ENCODE peak calls at places on chromosomes 3 and 15, in nine cellular contexts. R, Z, D, N, Q, F, E, C and O are unnamed samples. For H3K9me3 and H3K27me3, the result is how much of the 10 kb centered on the place peaks cover.

GRCh38 chr15:29348308-29348914 is 78.8 kb upstream of the NSMCE3 start:
- DNase-seq in N (no peak), Q (no peak), F (no peak), R (peak), E (no peak), D (no peak), Z (no peak), C (peak), O (no peak)

GRCh38 chr3:71095511-71096305 is 487.8 kb downstream of the FOXP1 start:
- DNase-seq in E (no peak), R (no peak), F (peak), N (no peak), C (no peak), Q (no peak), Z (no peak), D (no peak), O (no peak)

GRCh38 chr3:53748512-53749271 is 97.5 kb downstream of the CHDH start:
- DNase-seq in N (no peak), F (no peak), Q (no peak), R (no peak), Z (no peak), E (no peak), C (no peak), D (no peak), O (no peak)

GRCh38 chr3:156745766-156746165 is 71.4 kb downstream of the TIPARP start:
- DNase-seq in D (no peak), Q (no peak), E (no peak), C (no peak), F (no peak), N (no peak), Z (no peak), R (no peak), O (no peak)

GRCh38 chr3:29683306-29683993 is 402.6 kb downstream of the RBMS3 start:
- DNase-seq in R (no peak), Z (peak), C (peak), E (no peak), Q (no peak), D (no peak), N (peak), F (peak), O (no peak)

GRCh38 chr3:49311283-49311682 is 28.6 kb downstream of the USP4 start:
- DNase-seq in R (no peak), F (no peak), Q (no peak), D (no peak), N (no peak), E (no peak), Z (no peak), C (no peak), O (no peak)

GRCh38 chr3:128697336-128697735 is 28.6 kb upstream of the RAB7A start:
- DNase-seq in E (no peak), C (no peak), F (no peak), R (no peak), D (no peak), Z (no peak), N (no peak), Q (no peak), O (no peak)

GRCh38 chr15:58410353-58410752 is 21.4 kb upstream of the LIPC start:
- DNase-seq in E (peak), N (no peak), D (no peak), Z (no peak), R (no peak), F (peak), C (no peak), Q (no peak), O (peak)

GRCh38 chr15:80568876-80569605 is 126.1 kb upstream of the ABHD17C start:
- DNase-seq in E (no peak), D (no peak), R (no peak), N (no peak), F (no peak), Z (peak), Q (no peak), C (no peak), O (no peak)

GRCh38 chr3:71611099-71611498 is 27.6 kb upstream of the FOXP1 start:
- DNase-seq in F (no peak), N (no peak), Z (no peak), D (no peak), C (no peak), E (no peak), R (no peak), Q (no peak), O (no peak)

GRCh38 chr3:140509534-140509933 is 168.3 kb upstream of the TRIM42 start:
- DNase-seq in E (no peak), R (peak), N (no peak), F (no peak), Q (no peak), D (no peak), Z (no peak), C (no peak), O (no peak)

GRCh38 chr3:9422712-9423424 is 25.5 kb downstream of the SETD5 start:
- DNase-seq in Q (peak), F (peak), D (peak), R (peak), N (peak), C (peak), E (no peak), Z (peak), O (no peak)

GRCh38 chr3:59150039-59150438 is 100.2 kb upstream of the CFAP20DC start:
- DNase-seq in E (no peak), F (no peak), Q (no peak), Z (no peak), R (peak), N (no peak), C (peak), D (no peak), O (no peak)

GRCh38 chr15:66722757-66723540 is 20.9 kb downstream of the SMAD6 start:
- DNase-seq in R (no peak), Z (no peak), N (no peak), D (no peak), E (no peak), Q (no peak), C (no peak), F (no peak), O (no peak)

GRCh38 chr15:96356494-96357455 is 26.3 kb downstream of the NR2F2 start:
- DNase-seq in C (peak), Z (peak), R (peak), E (peak), F (peak), N (peak), D (peak), Q (peak), O (peak)

GRCh38 chr15:85689729-85690128 is 105.0 kb downstream of the KLHL25 start:
- DNase-seq in R (peak), D (no peak), C (peak), N (peak), Q (peak), F (peak), E (peak), Z (no peak), O (peak)

DNA sequence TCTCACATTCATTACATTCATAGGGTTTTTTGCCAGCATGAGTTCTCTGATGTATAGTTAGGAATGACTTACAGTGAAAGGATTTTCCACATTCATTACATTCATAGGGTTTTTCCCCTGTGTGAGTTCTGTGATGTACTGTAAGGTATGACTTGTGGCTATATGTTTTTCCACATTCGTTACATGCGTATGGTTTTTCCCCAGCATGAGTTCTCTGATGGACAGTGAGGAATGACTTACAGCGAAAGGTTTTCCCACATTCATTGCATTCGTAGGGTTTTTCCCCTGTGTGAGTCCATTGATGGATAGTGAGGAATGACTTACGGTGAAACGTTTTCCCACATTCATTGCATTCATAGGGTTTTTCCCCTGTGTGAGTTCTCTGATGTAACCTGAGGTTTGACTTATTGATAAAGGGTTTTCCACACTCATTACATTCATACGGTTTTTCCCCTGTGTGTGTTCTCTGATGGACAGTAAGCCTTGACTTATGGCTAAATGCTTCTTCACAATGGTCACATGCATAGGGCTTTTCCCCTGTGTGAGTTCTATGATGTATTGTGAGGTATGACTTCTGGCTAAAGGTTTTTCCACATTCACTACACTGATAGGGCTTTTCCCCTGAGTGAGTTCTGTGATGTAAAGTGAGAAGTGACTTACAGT is 47.4 kb downstream of the ZNF717 start:
- DNase-seq in D (no peak), C (no peak), Q (no peak), N (no peak), Z (no peak), E (no peak), R (no peak), F (peak), O (no peak)
- H3K9me3 ChIP-seq in D (half or more), C (under half), Q (under half), N (under half), Z (under half), E (half or more), R (under half), F (under half), O (half or more)

GRCh38 chr15:40922608-40923005 is 6.5 kb upstream of the DLL4 start:
- DNase-seq in D (no peak), N (no peak), R (no peak), Z (no peak), C (no peak), F (no peak), E (no peak), Q (no peak), O (no peak)
- H3K27me3 ChIP-seq in D (under half), N (under half), R (half or more), Z (half or more), C (under half), F (under half), E (under half), Q (under half), O (under half)

DNA sequence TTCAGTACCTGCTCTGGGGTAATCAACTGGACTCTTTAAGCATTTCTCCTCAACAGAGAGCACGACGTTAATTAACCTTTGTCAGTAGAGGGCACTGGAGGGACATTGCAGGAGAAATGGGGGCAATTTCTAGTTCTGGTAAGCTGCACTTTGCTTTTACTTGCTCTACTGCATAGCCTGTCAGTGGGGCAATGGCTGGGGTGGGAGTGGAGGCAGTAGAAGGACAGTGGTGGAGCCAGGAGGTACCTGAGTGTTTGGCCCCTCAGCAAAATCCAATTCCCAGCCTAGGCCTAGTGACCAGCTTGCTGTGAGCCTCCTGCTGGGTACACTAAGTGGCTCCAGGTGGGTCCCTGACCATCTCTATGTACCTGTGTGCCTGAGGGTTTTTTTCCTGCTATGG is 18.3 kb upstream of the MED12L start:
- DNase-seq in Q (no peak), C (no peak), E (no peak), N (no peak), R (no peak), Z (no peak), F (peak), D (no peak), O (no peak)
- TF ChIP-seq CTCF in Q (no peak), C (no peak), E (no peak), N (no peak), R (peak), Z (peak), F (no peak), D (no peak), O (no peak)

GRCh38 chr3:26089249-26089648 is 299.4 kb downstream of the OXSM start:
- DNase-seq in N (no peak), C (no peak), F (no peak), E (no peak), D (no peak), Z (no peak), Q (no peak), R (no peak), O (no peak)
- H3K9me3 ChIP-seq in N (under half), C (under half), F (under half), E (under half), D (under half), Z (under half), Q (under half), R (under half), O (under half)

GRCh38 chr15:89369548-89369947 is 34.9 kb upstream of the POLG start:
- DNase-seq in F (no peak), R (no peak), E (no peak), Z (no peak), N (no peak), D (no peak), C (no peak), Q (no peak), O (no peak)
- H3K27me3 ChIP-seq in F (half or more), R (half or more), E (half or more), Z (half or more), N (half or more), D (half or more), C (half or more), Q (half or more), O (half or more)